ENCODE peak calls at places on chromosome 19, in seven cellular contexts. I, L, X, C, O, N and B are unnamed samples.

GRCh38 chr19:58382997-58383603 is 2.3 kb upstream of the ZNF837 start:
- DNase-seq in O (no peak), I (no peak), N (no peak), C (no peak), X (no peak), L (no peak), B (no peak)

GRCh38 chr19:43524922-43525835 is 1.8 kb downstream of the ETHE1 start:
- DNase-seq in L (peak; percentile 83), N (peak; percentile 41), O (peak; percentile 79), C (peak; percentile 32), I (peak; percentile 57), X (peak; percentile 32), B (no peak)

GRCh38 chr19:20078696-20079095 is 896 bp downstream of the ZNF90 start:
- DNase-seq in X (peak; percentile 18), O (peak; percentile 6), I (no peak), L (peak; percentile 81), C (peak; percentile 7), N (peak; percentile 47), B (no peak)

GRCh38 chr19:12639901-12640613 is 26.5 kb downstream of the MAN2B1 start:
- DNase-seq in L (peak; percentile 93), X (peak; percentile 77), I (peak; percentile 16), N (peak; percentile 81), O (peak; percentile 67), C (peak; percentile 85), B (peak; percentile 27)

GRCh38 chr19:40829205-40829604 is 21.0 kb downstream of the CYP2A6 start:
- DNase-seq in C (no peak), N (no peak), I (no peak), O (no peak), L (no peak), X (no peak), B (no peak)

GRCh38 chr19:55777528-55777927 is 8.6 kb downstream of the RFPL4AL1 start:
- DNase-seq in O (no peak), C (no peak), X (no peak), I (peak; percentile 2), N (no peak), L (no peak), B (no peak)

GRCh38 chr19:45245334-45245787 is at the start of gene EXOC3L2:
- DNase-seq in C (no peak), O (no peak), I (no peak), X (no peak), N (no peak), L (peak; percentile 88), B (no peak)

GRCh38 chr19:51808333-51808986 is 13.5 kb downstream of the FPR3 start:
- DNase-seq in N (no peak), L (no peak), I (no peak), X (no peak), C (no peak), O (peak; percentile 28), B (no peak)

GRCh38 chr19:5645409-5645808 is 22.5 kb downstream of the SAFB start:
- DNase-seq in L (no peak), N (no peak), X (no peak), O (no peak), C (no peak), I (no peak), B (no peak)

GRCh38 chr19:33464733-33465115 is 56.9 kb downstream of the PEPD start:
- DNase-seq in O (no peak), L (no peak), I (no peak), N (no peak), C (no peak), X (no peak), B (no peak)

GRCh38 chr19:40614595-40615411 is 13.6 kb downstream of the LTBP4 start:
- DNase-seq in O (peak; percentile 85), C (peak; percentile 75), X (peak; percentile 99), N (peak; percentile 85), L (peak; percentile 93), I (peak; percentile 87), B (peak; percentile 92)

GRCh38 chr19:4455742-4456565 is 1.6 kb downstream of the UBXN6 start:
- DNase-seq in X (peak; percentile 84), N (peak; percentile 93), L (peak; percentile 90), O (peak; percentile 66), I (no peak), C (no peak), B (no peak)

GRCh38 chr19:55546822-55547614 is 1.7 kb upstream of the SBK3 start:
- DNase-seq in C (no peak), X (peak; percentile 84), N (peak; percentile 43), I (no peak), O (no peak), L (no peak), B (no peak)

GRCh38 chr19:5290336-5291262 is 50.0 kb downstream of the PTPRS start:
- DNase-seq in C (no peak), L (no peak), X (no peak), O (no peak), N (no peak), I (no peak), B (no peak)

GRCh38 chr19:36111200-36111539 is 227 bp downstream of the OVOL3 start:
- DNase-seq in X (no peak), I (no peak), O (no peak), L (no peak), N (no peak), C (no peak), B (no peak)

GRCh38 chr19:11848594-11849263 is at the start of gene ZNF439:
- DNase-seq in X (peak; percentile 71), O (peak; percentile 62), C (peak; percentile 83), I (no peak), L (peak; percentile 97), N (peak; percentile 87), B (no peak)

GRCh38 chr19:58480831-58481230 is 4.7 kb downstream of the ZNF446 start:
- DNase-seq in N (no peak), I (no peak), O (no peak), X (no peak), L (peak; percentile 53), C (no peak), B (no peak)

GRCh38 chr19:42396248-42396541 is 6.1 kb upstream of the CNFN start:
- DNase-seq in N (no peak), O (no peak), L (no peak), C (no peak), X (no peak), I (no peak), B (no peak)

GRCh38 chr19:36401475-36401874 is 17.0 kb downstream of the ZFP82 start:
- DNase-seq in X (no peak), L (no peak), O (no peak), C (no peak), N (no peak), I (no peak), B (no peak)

GRCh38 chr19:47497821-47498520 is 14.0 kb upstream of the KPTN start:
- DNase-seq in N (no peak), I (no peak), O (no peak), C (no peak), X (no peak), L (no peak), B (no peak)

GRCh38 chr19:47498561-47498960 is 14.5 kb upstream of the KPTN start:
- DNase-seq in X (no peak), N (no peak), L (no peak), O (no peak), I (no peak), C (no peak), B (no peak)

GRCh38 chr19:47499863-47500830 is 14.7 kb downstream of the NAPA start:
- DNase-seq in X (no peak), C (no peak), O (no peak), I (no peak), L (no peak), N (no peak), B (no peak)

GRCh38 chr19:47497073-47497766 is 13.2 kb upstream of the KPTN start:
- DNase-seq in N (no peak), C (no peak), I (no peak), L (no peak), X (no peak), O (no peak), B (no peak)

GRCh38 chr19:47499371-47499770 is 15.4 kb upstream of the KPTN start:
- DNase-seq in O (no peak), L (no peak), X (no peak), I (no peak), N (no peak), C (no peak), B (no peak)
- H3K27ac ChIP-seq in O (peak overlapping the region; percentile 56), L (no peak overlapping the region), X (no peak overlapping the region), I (no peak overlapping the region), N (no peak overlapping the region), C (no peak overlapping the region), B (no peak overlapping the region)

GRCh38 chr19:46383171-46383815 is 30.1 kb downstream of the CCDC8 start:
- DNase-seq in O (no peak), L (no peak), I (no peak), C (no peak), N (no peak), X (no peak), B (no peak)
- H3K27ac ChIP-seq in O (peak overlapping the region; percentile 15), L (no peak overlapping the region), I (no peak overlapping the region), C (no peak overlapping the region), N (no peak overlapping the region), X (no peak overlapping the region), B (no peak overlapping the region)

GRCh38 chr19:50315773-50316448 is 13.3 kb downstream of the KCNC3 start:
- DNase-seq in L (no peak), X (no peak), N (no peak), I (no peak), C (no peak), O (no peak), B (no peak)
- H3K27ac ChIP-seq in L (no peak overlapping the region), X (no peak overlapping the region), N (no peak overlapping the region), I (no peak overlapping the region), C (no peak overlapping the region), O (no peak overlapping the region), B (no peak overlapping the region)

GRCh38 chr19:2603320-2603719 is 99.2 kb downstream of the GNG7 start:
- DNase-seq in I (no peak), X (no peak), N (no peak), L (peak; percentile 85), C (no peak), O (no peak), B (no peak)

GRCh38 chr19:2607712-2608601 is 94.5 kb downstream of the GNG7 start:
- DNase-seq in N (no peak), O (no peak), I (no peak), X (no peak), L (peak; percentile 76), C (peak; percentile 86), B (no peak)

GRCh38 chr19:2600914-2601870 is 101.3 kb downstream of the GNG7 start:
- DNase-seq in C (no peak), I (no peak), N (no peak), O (no peak), L (peak; percentile 37), X (no peak), B (no peak)

GRCh38 chr19:2604747-2605329 is 97.7 kb downstream of the GNG7 start:
- DNase-seq in N (no peak), C (no peak), O (no peak), I (no peak), L (no peak), X (no peak), B (no peak)

DNA sequence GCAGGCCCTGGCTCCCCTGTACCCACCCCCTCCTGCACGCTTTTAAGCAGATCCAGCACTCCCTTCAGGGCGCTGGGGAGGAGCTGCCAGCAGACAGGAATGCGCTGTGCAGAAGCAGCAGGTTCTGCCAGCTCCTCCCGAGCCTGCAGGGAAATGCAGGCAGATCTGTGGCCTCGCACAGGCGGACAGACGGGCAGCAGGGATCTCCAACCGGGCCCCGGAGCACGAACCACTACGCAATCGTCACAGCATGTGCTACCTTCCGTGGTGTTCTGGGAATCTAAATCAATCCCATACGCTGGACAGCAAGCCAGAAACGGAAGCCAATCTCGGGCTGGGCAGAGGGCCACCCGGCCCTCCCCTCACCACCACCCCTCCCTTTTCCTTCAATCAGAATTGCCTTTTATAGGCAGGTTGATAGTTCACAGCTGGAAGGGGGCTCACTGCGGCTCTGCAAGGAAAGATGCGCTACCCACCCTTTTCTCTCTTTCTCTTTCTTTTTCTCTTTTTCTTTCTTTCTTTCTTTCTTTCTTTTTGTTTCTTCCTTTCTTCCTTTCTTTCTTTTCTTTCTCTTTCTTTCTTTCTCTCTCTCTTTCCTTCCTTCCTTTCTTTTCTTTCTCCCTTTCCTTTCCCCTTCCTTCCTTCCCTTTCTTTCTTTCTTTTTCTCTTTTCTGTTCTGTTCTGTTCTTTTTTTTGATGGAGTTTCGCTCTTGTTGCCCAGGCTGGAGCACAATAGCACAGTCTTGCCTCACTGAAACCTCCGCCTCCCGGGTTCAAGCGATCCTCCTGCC is 99.9 kb downstream of the GNG7 start:
- DNase-seq in O (peak; percentile 41), X (peak; percentile 81), L (peak; percentile 93), N (peak; percentile 83), C (no peak), I (no peak), B (no peak)
- H3K27ac ChIP-seq in O (peak overlapping the region; percentile 87), X (peak overlapping the region; percentile 38), L (peak overlapping the region; percentile 17), N (peak overlapping the region; percentile 46), C (no peak overlapping the region), I (no peak overlapping the region), B (no peak overlapping the region)